ENCODE peak calls at places on chromosomes 2 and 18, in six cellular contexts. One of them, this sample, is unnamed.
A peak's percentile ranks its signal among the peaks of the same experiment; 100 is the strongest.

GRCh38 chr18:3902676-3903075 is 452.7 kb downstream of the TGIF1 start:
- DNase-seq in GM20000: no peak
- DNase-seq in Calu3: no peak
- DNase-seq in HFFc6: no peak
- DNase-seq in activated CD8-positive, alpha-beta memory T cell treated with anti-CD3 and anti-CD28 coated beads, Interleukin-2, amount 50 U/mL, for 48 hours: no peak
- DNase-seq in RPMI7951: no peak
- DNase-seq in this sample: no peak

GRCh38 chr2:152472524-152472923 is 137.6 kb downstream of the FMNL2 start:
- DNase-seq in Calu3: no peak
- DNase-seq in GM20000: no peak
- DNase-seq in activated CD8-positive, alpha-beta memory T cell treated with anti-CD3 and anti-CD28 coated beads, Interleukin-2, amount 50 U/mL, for 48 hours: no peak
- DNase-seq in RPMI7951: no peak
- DNase-seq in HFFc6: no peak
- DNase-seq in this sample: no peak

GRCh38 chr2:201950606-201951005 is 83.0 kb upstream of the FZD7 start:
- DNase-seq in Calu3: no peak
- DNase-seq in HFFc6: no peak
- DNase-seq in RPMI7951: no peak
- DNase-seq in activated CD8-positive, alpha-beta memory T cell treated with anti-CD3 and anti-CD28 coated beads, Interleukin-2, amount 50 U/mL, for 48 hours: no peak
- DNase-seq in GM20000: no peak
- DNase-seq in this sample: no peak

GRCh38 chr2:240624950-240625621 is at the start of gene GPR35:
- DNase-seq in GM20000: peak; percentile 73
- DNase-seq in activated CD8-positive, alpha-beta memory T cell treated with anti-CD3 and anti-CD28 coated beads, Interleukin-2, amount 50 U/mL, for 48 hours: peak; percentile 89
- DNase-seq in Calu3: no peak
- DNase-seq in RPMI7951: peak; percentile 70
- DNase-seq in HFFc6: peak; percentile 44
- DNase-seq in this sample: no peak

GRCh38 chr2:179613701-179614100 is 247.7 kb downstream of the ZNF385B start:
- DNase-seq in GM20000: no peak
- DNase-seq in activated CD8-positive, alpha-beta memory T cell treated with anti-CD3 and anti-CD28 coated beads, Interleukin-2, amount 50 U/mL, for 48 hours: no peak
- DNase-seq in RPMI7951: peak; percentile 8
- DNase-seq in HFFc6: peak; percentile 53
- DNase-seq in Calu3: no peak
- DNase-seq in this sample: no peak

GRCh38 chr2:137715731-137716191 is 248.5 kb upstream of the HNMT start:
- DNase-seq in Calu3: no peak
- DNase-seq in HFFc6: no peak
- DNase-seq in GM20000: no peak
- DNase-seq in RPMI7951: no peak
- DNase-seq in activated CD8-positive, alpha-beta memory T cell treated with anti-CD3 and anti-CD28 coated beads, Interleukin-2, amount 50 U/mL, for 48 hours: no peak
- DNase-seq in this sample: no peak

GRCh38 chr2:189210250-189211075 is 30.9 kb upstream of the COL5A2 start:
- DNase-seq in RPMI7951: peak; percentile 95
- DNase-seq in activated CD8-positive, alpha-beta memory T cell treated with anti-CD3 and anti-CD28 coated beads, Interleukin-2, amount 50 U/mL, for 48 hours: no peak
- DNase-seq in HFFc6: peak; percentile 93
- DNase-seq in GM20000: no peak
- DNase-seq in Calu3: peak; percentile 35
- DNase-seq in this sample: peak; percentile 78

GRCh38 chr2:10584843-10585475 is 104.8 kb downstream of the NOL10 start:
- DNase-seq in Calu3: peak; percentile 79
- DNase-seq in activated CD8-positive, alpha-beta memory T cell treated with anti-CD3 and anti-CD28 coated beads, Interleukin-2, amount 50 U/mL, for 48 hours: no peak
- DNase-seq in GM20000: no peak
- DNase-seq in RPMI7951: peak; percentile 98
- DNase-seq in HFFc6: peak; percentile 99
- DNase-seq in this sample: no peak

GRCh38 chr2:216346781-216347180 is 25.5 kb downstream of the MARCHF4 start:
- DNase-seq in GM20000: no peak
- DNase-seq in activated CD8-positive, alpha-beta memory T cell treated with anti-CD3 and anti-CD28 coated beads, Interleukin-2, amount 50 U/mL, for 48 hours: no peak
- DNase-seq in HFFc6: no peak
- DNase-seq in Calu3: no peak
- DNase-seq in RPMI7951: no peak
- DNase-seq in this sample: no peak

GRCh38 chr18:45670281-45670962 is 53.6 kb upstream of the SLC14A1 start:
- DNase-seq in GM20000: peak; percentile 23
- DNase-seq in RPMI7951: no peak
- DNase-seq in Calu3: no peak
- DNase-seq in HFFc6: peak; percentile 62
- DNase-seq in activated CD8-positive, alpha-beta memory T cell treated with anti-CD3 and anti-CD28 coated beads, Interleukin-2, amount 50 U/mL, for 48 hours: no peak
- DNase-seq in this sample: no peak

GRCh38 chr18:477565-477964 is 22.9 kb downstream of the COLEC12 start:
- DNase-seq in activated CD8-positive, alpha-beta memory T cell treated with anti-CD3 and anti-CD28 coated beads, Interleukin-2, amount 50 U/mL, for 48 hours: no peak
- DNase-seq in GM20000: peak; percentile 31
- DNase-seq in RPMI7951: no peak
- DNase-seq in HFFc6: no peak
- DNase-seq in Calu3: peak; percentile 66
- DNase-seq in this sample: peak; percentile 22

GRCh38 chr2:234102112-234102511 is 51.6 kb downstream of the SPP2 start:
- DNase-seq in HFFc6: no peak
- DNase-seq in GM20000: no peak
- DNase-seq in RPMI7951: no peak
- DNase-seq in Calu3: peak; percentile 72
- DNase-seq in activated CD8-positive, alpha-beta memory T cell treated with anti-CD3 and anti-CD28 coated beads, Interleukin-2, amount 50 U/mL, for 48 hours: no peak
- DNase-seq in this sample: peak; percentile 25

GRCh38 chr2:43157506-43158232 is 68.7 kb downstream of the ZFP36L2 start:
- DNase-seq in GM20000: no peak
- DNase-seq in RPMI7951: no peak
- DNase-seq in HFFc6: no peak
- DNase-seq in Calu3: no peak
- DNase-seq in activated CD8-positive, alpha-beta memory T cell treated with anti-CD3 and anti-CD28 coated beads, Interleukin-2, amount 50 U/mL, for 48 hours: no peak
- DNase-seq in this sample: no peak

GRCh38 chr2:68115965-68116364 is 41.7 kb upstream of the PNO1 start:
- DNase-seq in Calu3: no peak
- DNase-seq in RPMI7951: no peak
- DNase-seq in HFFc6: no peak
- DNase-seq in GM20000: no peak
- DNase-seq in activated CD8-positive, alpha-beta memory T cell treated with anti-CD3 and anti-CD28 coated beads, Interleukin-2, amount 50 U/mL, for 48 hours: no peak
- DNase-seq in this sample: no peak

GRCh38 chr18:56741685-56742084 is 90.5 kb downstream of the WDR7 start:
- DNase-seq in HFFc6: no peak
- DNase-seq in activated CD8-positive, alpha-beta memory T cell treated with anti-CD3 and anti-CD28 coated beads, Interleukin-2, amount 50 U/mL, for 48 hours: no peak
- DNase-seq in GM20000: no peak
- DNase-seq in Calu3: no peak
- DNase-seq in RPMI7951: no peak
- DNase-seq in this sample: no peak

This sample was measured in SK-MEL-5.